ENCODE peak calls at places on chromosomes 7 and 10, in nine cellular contexts. Y, A, S, L, P, R, X, T and F are unnamed samples.

GRCh38 chr10:51029172-51029641 is 45.1 kb upstream of the PRKG1 start:
- DNase-seq in Y (no peak), A (no peak), S (no peak), L (no peak), P (no peak), R (no peak), X (no peak), T (no peak), F (no peak)

GRCh38 chr10:132183046-132183445 is 3.7 kb upstream of the DPYSL4 start:
- DNase-seq in Y (no peak), A (no peak), S (no peak), L (no peak), P (no peak), R (no peak), X (no peak), T (no peak), F (no peak)

GRCh38 chr7:157585113-157585861 is 248.5 kb downstream of the DNAJB6 start:
- DNase-seq in Y (no peak), A (no peak), S (no peak), L (no peak), P (no peak), R (no peak), X (no peak), T (no peak), F (no peak)

GRCh38 chr10:132270256-132270655 is 37.5 kb downstream of the STK32C start:
- DNase-seq in Y (no peak), A (no peak), S (no peak), L (no peak), P (no peak), R (no peak), X (no peak), T (no peak), F (no peak)

GRCh38 chr10:88754272-88754671 is 5.5 kb upstream of the LIPN start:
- DNase-seq in Y (no peak), A (no peak), S (no peak), L (no peak), P (no peak), R (no peak), X (no peak), T (no peak), F (no peak)

GRCh38 chr10:62231371-62231770 is 37.3 kb downstream of the RTKN2 start:
- DNase-seq in Y (peak), A (no peak), S (no peak), L (no peak), P (no peak), R (no peak), X (no peak), T (no peak), F (no peak)

GRCh38 chr7:5425507-5426225 is 2.0 kb upstream of the TNRC18 start:
- DNase-seq in Y (no peak), A (no peak), S (peak), L (no peak), P (peak), R (peak), X (no peak), T (no peak), F (peak)

GRCh38 chr7:5695037-5695708 is 86.3 kb downstream of the RNF216 start:
- DNase-seq in Y (no peak), A (peak), S (no peak), L (peak), P (peak), R (peak), X (peak), T (no peak), F (no peak)

GRCh38 chr7:64907641-64908326 is 4.7 kb downstream of the ZNF273 start:
- DNase-seq in Y (no peak), A (no peak), S (no peak), L (no peak), P (no peak), R (no peak), X (no peak), T (no peak), F (no peak)

GRCh38 chr7:117132385-117133120 is 179.3 kb downstream of the ST7 start:
- DNase-seq in Y (peak), A (no peak), S (no peak), L (no peak), P (no peak), R (no peak), X (no peak), T (no peak), F (no peak)

GRCh38 chr7:50812847-50813475 is 30.3 kb upstream of the GRB10 start:
- DNase-seq in Y (peak), A (no peak), S (peak), L (no peak), P (no peak), R (peak), X (no peak), T (no peak), F (peak)

GRCh38 chr7:148380581-148381419 is 209.8 kb upstream of the C7orf33 start:
- DNase-seq in Y (no peak), A (no peak), S (no peak), L (no peak), P (no peak), R (no peak), X (no peak), T (peak), F (no peak)

GRCh38 chr7:1647961-1648631 is 22.0 kb upstream of the ELFN1 start:
- DNase-seq in Y (no peak), A (no peak), S (peak), L (no peak), P (peak), R (no peak), X (no peak), T (no peak), F (peak)

GRCh38 chr10:117137031-117137910 is 799 bp downstream of the VAX1 start:
- DNase-seq in Y (no peak), A (no peak), S (no peak), L (peak), P (peak), R (no peak), X (no peak), T (no peak), F (no peak)

GRCh38 chr10:94293344-94293743 is 69.4 kb downstream of the NOC3L start:
- DNase-seq in Y (no peak), A (no peak), S (peak), L (no peak), P (no peak), R (no peak), X (no peak), T (no peak), F (no peak)

GRCh38 chr10:119326167-119326566 is 118.8 kb downstream of the GRK5 start:
- DNase-seq in Y (no peak), A (no peak), S (no peak), L (no peak), P (no peak), R (no peak), X (no peak), T (no peak), F (no peak)

GRCh38 chr7:2358968-2359527 is 4.4 kb downstream of the EIF3B start:
- DNase-seq in Y (no peak), A (no peak), S (no peak), L (no peak), P (no peak), R (no peak), X (no peak), T (no peak), F (no peak)

GRCh38 chr7:2738766-2739549 is 51.0 kb downstream of the AMZ1 start:
- DNase-seq in Y (no peak), A (no peak), S (no peak), L (no peak), P (peak), R (peak), X (no peak), T (no peak), F (no peak)

GRCh38 chr10:80949785-80950184 is 412.1 kb downstream of the SH2D4B start:
- DNase-seq in Y (no peak), A (no peak), S (no peak), L (no peak), P (no peak), R (no peak), X (no peak), T (no peak), F (no peak)

GRCh38 chr7:93719546-93719945 is 145.0 kb upstream of the CALCR start:
- DNase-seq in Y (peak), A (no peak), S (no peak), L (no peak), P (no peak), R (no peak), X (no peak), T (no peak), F (no peak)

GRCh38 chr10:132836248-132836831 is 50.4 kb upstream of the NKX6-2 start:
- DNase-seq in Y (no peak), A (no peak), S (peak), L (no peak), P (peak), R (peak), X (no peak), T (no peak), F (peak)

GRCh38 chr7:135204876-135205275 is 6.5 kb downstream of the WDR91 start:
- DNase-seq in Y (no peak), A (no peak), S (no peak), L (no peak), P (no peak), R (no peak), X (no peak), T (no peak), F (no peak)

GRCh38 chr10:29470843-29471482 is 163.8 kb downstream of the SVIL start:
- DNase-seq in Y (no peak), A (no peak), S (no peak), L (no peak), P (no peak), R (no peak), X (no peak), T (no peak), F (no peak)

GRCh38 chr10:59700709-59701108 is 8.9 kb downstream of the SLC16A9 start:
- DNase-seq in Y (no peak), A (no peak), S (no peak), L (no peak), P (no peak), R (no peak), X (no peak), T (no peak), F (no peak)

GRCh38 chr7:77933394-77933793 is 134.8 kb downstream of the PHTF2 start:
- DNase-seq in Y (no peak), A (no peak), S (no peak), L (no peak), P (no peak), R (no peak), X (no peak), T (no peak), F (no peak)

GRCh38 chr7:40419832-40420231 is 285.0 kb downstream of the SUGCT start:
- DNase-seq in Y (no peak), A (peak), S (no peak), L (no peak), P (no peak), R (no peak), X (no peak), T (no peak), F (no peak)

GRCh38 chr10:87544750-87545149 is 40.1 kb downstream of the MINPP1 start:
- DNase-seq in Y (no peak), A (no peak), S (no peak), L (no peak), P (no peak), R (no peak), X (no peak), T (no peak), F (no peak)

GRCh38 chr10:50275650-50276235 is 24.4 kb upstream of the ASAH2 start:
- DNase-seq in Y (no peak), A (peak), S (peak), L (no peak), P (no peak), R (no peak), X (peak), T (peak), F (peak)

GRCh38 chr7:80362677-80363076 is 149.2 kb downstream of the GNAT3 start:
- DNase-seq in Y (no peak), A (no peak), S (no peak), L (no peak), P (no peak), R (no peak), X (no peak), T (no peak), F (no peak)

GRCh38 chr10:128462026-128462425 is 335.8 kb upstream of the MKI67 start:
- DNase-seq in Y (no peak), A (no peak), S (no peak), L (no peak), P (no peak), R (no peak), X (no peak), T (no peak), F (no peak)

GRCh38 chr7:20276705-20277472 is 53.8 kb upstream of the ITGB8 start:
- DNase-seq in Y (no peak), A (no peak), S (no peak), L (no peak), P (no peak), R (no peak), X (no peak), T (no peak), F (no peak)

GRCh38 chr10:36538945-36539586 is 586.3 kb upstream of the ANKRD30A start:
- DNase-seq in Y (peak), A (no peak), S (no peak), L (no peak), P (no peak), R (no peak), X (no peak), T (no peak), F (no peak)

GRCh38 chr7:128121731-128122576 is 90.7 kb upstream of the LRRC4 start:
- DNase-seq in Y (peak), A (no peak), S (peak), L (no peak), P (peak), R (no peak), X (no peak), T (peak), F (no peak)

GRCh38 chr7:16960566-16960965 is 78.8 kb upstream of the AGR3 start:
- DNase-seq in Y (no peak), A (no peak), S (no peak), L (no peak), P (no peak), R (no peak), X (no peak), T (no peak), F (no peak)

DNA sequence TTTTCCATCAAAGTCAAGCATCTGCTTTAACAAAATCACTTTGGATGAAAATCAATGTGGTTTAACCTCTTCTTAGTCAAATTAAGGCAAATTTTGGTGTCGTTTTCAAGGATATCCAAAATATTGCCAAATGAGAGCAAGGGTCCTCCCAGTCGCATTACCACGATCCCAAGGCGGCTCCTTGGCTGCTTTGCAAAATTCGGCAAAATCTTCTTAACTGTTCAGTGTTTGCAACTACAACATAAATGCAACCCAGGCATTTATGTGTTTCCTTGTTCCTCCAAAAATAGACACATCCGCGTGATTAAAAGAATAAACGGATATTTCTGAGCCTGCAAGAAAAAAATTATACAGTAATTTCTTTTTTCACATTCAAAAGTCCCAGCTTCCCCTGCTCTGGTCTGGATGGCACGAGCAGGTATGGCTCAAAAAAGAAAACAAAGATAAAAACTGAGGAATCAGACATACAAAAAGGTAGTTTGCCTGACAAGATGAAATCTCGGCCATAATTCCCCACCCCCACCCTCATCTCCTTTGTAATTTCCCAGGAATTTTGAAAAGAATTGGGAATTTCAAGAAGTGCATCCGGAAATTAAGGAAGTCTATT is 6.1 kb downstream of the SKIDA1 start:
- DNase-seq in Y (no peak), A (no peak), S (no peak), L (no peak), P (no peak), R (no peak), X (no peak), T (no peak), F (no peak)
- H3K4me3 ChIP-seq in Y (peak), A (peak), S (peak), L (peak), P (peak), R (peak), X (peak), T (peak), F (peak)

GRCh38 chr7:121001234-121001633 is 12.7 kb downstream of the CPED1 start:
- DNase-seq in Y (no peak), A (no peak), S (no peak), L (no peak), P (no peak), R (no peak), X (no peak), T (no peak), F (no peak)

GRCh38 chr7:121000091-121000983 is 11.8 kb downstream of the CPED1 start:
- DNase-seq in Y (no peak), A (no peak), S (no peak), L (no peak), P (no peak), R (no peak), X (no peak), T (no peak), F (no peak)

GRCh38 chr7:121001932-121002754 is 13.6 kb downstream of the CPED1 start:
- DNase-seq in Y (no peak), A (no peak), S (no peak), L (no peak), P (no peak), R (no peak), X (no peak), T (no peak), F (no peak)

GRCh38 chr7:121003986-121004685 is 15.6 kb downstream of the CPED1 start:
- DNase-seq in Y (no peak), A (no peak), S (peak), L (no peak), P (no peak), R (no peak), X (no peak), T (no peak), F (no peak)

GRCh38 chr7:121002755-121003114 is 14.2 kb downstream of the CPED1 start:
- DNase-seq in Y (no peak), A (no peak), S (no peak), L (no peak), P (no peak), R (no peak), X (no peak), T (no peak), F (no peak)
- H3K4me3 ChIP-seq in Y (no peak), A (no peak), S (no peak), L (no peak), P (no peak), R (no peak), X (no peak), T (no peak), F (no peak)

GRCh38 chr7:47762207-47762606 is 180.3 kb upstream of the TNS3 start:
- DNase-seq in Y (no peak), A (no peak), S (no peak), L (no peak), P (no peak), R (no peak), X (no peak), T (no peak), F (no peak)

GRCh38 chr7:47765373-47765979 is 182.8 kb downstream of the PKD1L1 start:
- DNase-seq in Y (no peak), A (no peak), S (no peak), L (no peak), P (no peak), R (no peak), X (no peak), T (no peak), F (no peak)

GRCh38 chr7:47763063-47763974 is 181.4 kb upstream of the TNS3 start:
- DNase-seq in Y (no peak), A (no peak), S (no peak), L (no peak), P (no peak), R (no peak), X (no peak), T (no peak), F (no peak)

GRCh38 chr7:47764746-47765145 is 182.8 kb upstream of the TNS3 start:
- DNase-seq in Y (no peak), A (no peak), S (no peak), L (no peak), P (no peak), R (no peak), X (no peak), T (no peak), F (no peak)

DNA sequence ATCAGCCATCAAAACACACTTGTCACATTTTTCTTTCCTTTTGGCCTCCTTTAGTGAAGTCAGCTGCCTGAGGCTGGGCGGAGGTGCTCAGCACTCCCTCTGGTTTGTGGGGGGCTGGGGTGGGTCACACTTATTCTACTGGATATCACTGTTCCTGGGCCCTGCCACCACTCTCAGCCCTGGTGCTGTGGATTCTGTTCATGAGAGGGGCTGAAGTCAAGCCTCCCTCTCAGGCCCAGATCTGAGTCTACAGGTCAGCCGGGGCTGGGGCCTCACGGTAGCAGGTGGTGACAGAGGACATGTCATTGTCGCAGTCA is 180.8 kb upstream of the TNS3 start:
- DNase-seq in Y (no peak), A (no peak), S (no peak), L (no peak), P (no peak), R (no peak), X (no peak), T (no peak), F (no peak)
- H3K4me3 ChIP-seq in Y (no peak), A (no peak), S (no peak), L (no peak), P (no peak), R (no peak), X (no peak), T (no peak), F (no peak)

DNA sequence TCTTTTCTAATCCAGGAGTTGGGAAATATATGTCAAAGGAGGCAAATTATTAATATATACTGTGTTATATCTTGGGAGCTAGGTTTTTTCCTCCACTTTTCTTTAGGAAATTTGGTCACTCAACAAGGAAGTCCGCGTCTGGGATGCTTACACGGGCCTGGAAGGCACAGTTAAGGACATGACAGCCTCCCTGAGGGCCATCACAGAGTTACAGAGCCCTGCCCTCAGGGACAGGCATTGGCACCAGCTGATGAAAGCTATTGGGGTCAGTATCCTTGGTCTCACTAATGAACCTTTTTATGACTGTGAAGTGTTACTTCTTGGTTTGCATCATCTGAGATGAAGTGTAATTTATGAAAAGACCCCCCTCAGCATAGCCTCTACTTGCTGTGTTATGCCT is 74.7 kb downstream of the DNAH11 start:
- DNase-seq in Y (no peak), A (no peak), S (no peak), L (no peak), P (no peak), R (no peak), X (no peak), T (no peak), F (no peak)
- H3K4me3 ChIP-seq in Y (no peak), A (no peak), S (no peak), L (no peak), P (no peak), R (no peak), X (no peak), T (no peak), F (no peak)